ENCODE peak calls at places on chromosomes 12 and 14, in ten cellular contexts. J, L, S, B, R, Q, M, C, T and Z are unnamed samples.
A peak's percentile ranks its signal among the peaks of the same experiment; 100 is the strongest.

GRCh38 chr14:74240794-74241610 is 1.8 kb downstream of the VSX2 start:
- DNase-seq in J (no peak), L (no peak), S (no peak), B (peak; percentile 14), R (no peak), Q (no peak), M (no peak), C (no peak), T (no peak), Z (no peak)

GRCh38 chr12:19198272-19198671 is 68.7 kb downstream of the PLEKHA5 start:
- DNase-seq in J (no peak), L (no peak), S (no peak), B (no peak), R (no peak), Q (no peak), M (no peak), C (no peak), T (no peak), Z (no peak)

GRCh38 chr14:28163897-28164296 is 602.7 kb upstream of the FOXG1 start:
- DNase-seq in J (no peak), L (no peak), S (no peak), B (no peak), R (no peak), Q (no peak), M (peak; percentile 24), C (no peak), T (no peak), Z (no peak)

GRCh38 chr12:713281-713875 is 39.0 kb upstream of the WNK1 start:
- DNase-seq in J (no peak), L (no peak), S (no peak), B (no peak), R (no peak), Q (no peak), M (no peak), C (no peak), T (no peak), Z (no peak)

GRCh38 chr12:53750812-53751335 is 905 bp downstream of the CISTR start:
- DNase-seq in J (no peak), L (peak; percentile 34), S (peak; percentile 74), B (no peak), R (no peak), Q (no peak), M (peak; percentile 55), C (no peak), T (peak; percentile 32), Z (no peak)

GRCh38 chr12:68446896-68447806 is 115.0 kb upstream of the MDM1 start:
- DNase-seq in J (no peak), L (no peak), S (no peak), B (no peak), R (no peak), Q (no peak), M (no peak), C (no peak), T (no peak), Z (no peak)

GRCh38 chr12:32754101-32754500 is 1.6 kb downstream of the YARS2 start:
- DNase-seq in J (no peak), L (no peak), S (no peak), B (peak; percentile 21), R (no peak), Q (no peak), M (no peak), C (no peak), T (no peak), Z (no peak)

GRCh38 chr12:82099216-82099615 is 259.0 kb downstream of the CCDC59 start:
- DNase-seq in J (no peak), L (no peak), S (no peak), B (no peak), R (no peak), Q (no peak), M (no peak), C (no peak), T (no peak), Z (no peak)

GRCh38 chr14:102975662-102976061 is 53.2 kb downstream of the AMN start:
- DNase-seq in J (no peak), L (no peak), S (no peak), B (no peak), R (no peak), Q (no peak), M (no peak), C (no peak), T (no peak), Z (no peak)

GRCh38 chr12:13428538-13429265 is 232.2 kb downstream of the EMP1 start:
- DNase-seq in J (no peak), L (peak; percentile 18), S (no peak), B (no peak), R (no peak), Q (no peak), M (no peak), C (no peak), T (no peak), Z (no peak)

GRCh38 chr12:132393245-132393795 is 63.9 kb upstream of the GALNT9 start:
- DNase-seq in J (no peak), L (no peak), S (peak; percentile 52), B (no peak), R (no peak), Q (no peak), M (no peak), C (no peak), T (no peak), Z (no peak)

GRCh38 chr12:68349083-68349700 is 17.0 kb upstream of the MDM1 start:
- DNase-seq in J (no peak), L (no peak), S (no peak), B (no peak), R (no peak), Q (no peak), M (no peak), C (no peak), T (no peak), Z (no peak)

GRCh38 chr14:105021656-105022275 is 883 bp upstream of the CDCA4 start:
- DNase-seq in J (no peak), L (peak; percentile 54), S (peak; percentile 75), B (no peak), R (no peak), Q (no peak), M (peak; percentile 85), C (peak; percentile 75), T (peak; percentile 37), Z (no peak)

GRCh38 chr12:49057888-49058287 is 2.7 kb downstream of the KMT2D start:
- DNase-seq in J (no peak), L (no peak), S (no peak), B (peak; percentile 40), R (no peak), Q (no peak), M (no peak), C (no peak), T (no peak), Z (no peak)

DNA sequence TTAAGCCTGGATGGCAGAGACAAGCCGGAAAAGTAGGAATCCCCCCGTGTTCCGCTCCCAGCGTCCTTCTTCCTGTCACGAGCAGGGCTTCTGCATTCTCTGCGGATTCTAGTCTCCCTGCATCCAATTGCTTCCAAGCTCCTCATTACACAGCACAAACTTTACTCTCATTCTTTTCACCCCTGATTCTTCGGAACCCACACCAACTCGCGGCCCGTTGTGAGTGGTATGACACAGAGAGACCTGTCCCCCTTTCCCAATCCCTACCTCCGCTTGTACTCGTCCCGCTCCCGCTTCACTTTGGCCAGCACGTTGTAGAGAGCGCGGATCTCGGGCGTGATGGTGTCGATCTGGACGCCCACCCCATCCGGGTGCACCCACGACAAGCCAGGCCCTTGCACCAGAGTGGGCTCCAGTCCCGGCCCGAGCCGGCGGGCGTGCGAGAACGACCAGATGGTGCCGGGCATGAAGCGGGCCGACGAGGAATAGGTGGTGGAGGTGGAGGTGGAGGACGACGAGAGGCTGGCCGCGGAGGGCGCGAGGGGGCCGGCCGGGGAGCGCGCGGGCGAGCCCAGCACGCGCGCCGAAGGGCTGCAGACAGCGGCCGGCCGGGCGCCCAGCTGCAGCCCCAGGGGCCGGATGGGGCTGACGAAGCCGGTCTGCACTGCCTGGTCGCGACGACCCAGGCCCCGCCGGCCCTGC is 701 bp downstream of the IFFO1 start:
- DNase-seq in J (no peak), L (no peak), S (no peak), B (no peak), R (no peak), Q (no peak), M (no peak), C (no peak), T (no peak), Z (no peak)
- H3K4me3 ChIP-seq in J (peak overlapping the region; percentile 96), L (peak overlapping the region; percentile 61), S (peak overlapping the region; percentile 87), B (peak overlapping the region; percentile 67), R (peak overlapping the region; percentile 89), Q (peak overlapping the region; percentile 93), M (peak overlapping the region; percentile 94), C (peak overlapping the region; percentile 87), T (peak overlapping the region; percentile 95), Z (peak overlapping the region; percentile 84)

DNA sequence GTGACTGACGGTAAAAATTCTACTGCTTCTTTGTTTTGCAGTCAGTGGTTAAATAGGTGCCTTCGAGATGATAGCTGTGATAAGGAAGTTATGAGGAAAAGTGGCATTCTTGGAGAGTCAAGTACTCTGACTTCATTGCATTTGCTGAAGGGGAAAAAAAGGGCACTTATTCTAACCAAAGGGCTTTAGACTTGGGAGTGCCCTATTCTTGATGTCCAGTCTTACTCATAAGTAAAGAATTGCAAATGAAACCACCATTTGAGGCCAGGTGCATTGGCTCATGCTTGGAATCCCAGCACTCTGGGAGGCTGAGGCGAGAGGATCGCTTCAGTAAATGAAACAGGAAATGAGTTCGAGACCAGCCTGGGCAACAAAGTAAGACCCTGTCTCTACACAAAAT is 40.3 kb downstream of the BRAP start:
- DNase-seq in J (no peak), L (no peak), S (no peak), B (peak; percentile 27), R (no peak), Q (no peak), M (no peak), C (no peak), T (no peak), Z (no peak)
- TF ChIP-seq CTCF in J (no peak), L (no peak), S (no peak), B (no peak), R (no peak), Q (no peak), M (no peak), C (no peak), T (no peak), Z (no peak)

GRCh38 chr14:71726639-71727085 is 205.6 kb upstream of the RGS6 start:
- DNase-seq in J (no peak), L (peak; percentile 24), S (no peak), B (no peak), R (no peak), Q (no peak), M (no peak), C (no peak), T (no peak), Z (no peak)
- H3K27ac ChIP-seq in J (no peak overlapping the region), L (no peak overlapping the region), S (no peak overlapping the region), B (no peak overlapping the region), R (no peak overlapping the region), Q (peak overlapping the region; percentile 50), M (no peak overlapping the region), C (no peak overlapping the region), T (no peak overlapping the region), Z (no peak overlapping the region)

GRCh38 chr12:92897844-92898243 is 31.3 kb downstream of the EEA1 start:
- DNase-seq in J (no peak), L (no peak), S (no peak), B (no peak), R (no peak), Q (no peak), M (no peak), C (no peak), T (no peak), Z (no peak)

GRCh38 chr12:92905258-92905810 is 23.8 kb downstream of the EEA1 start:
- DNase-seq in J (no peak), L (no peak), S (no peak), B (no peak), R (no peak), Q (no peak), M (no peak), C (no peak), T (no peak), Z (no peak)

GRCh38 chr12:92898755-92899154 is 30.3 kb downstream of the EEA1 start:
- DNase-seq in J (no peak), L (no peak), S (no peak), B (no peak), R (no peak), Q (no peak), M (no peak), C (no peak), T (no peak), Z (no peak)

GRCh38 chr12:92899388-92900001 is 29.6 kb downstream of the EEA1 start:
- DNase-seq in J (no peak), L (peak; percentile 90), S (no peak), B (peak; percentile 87), R (no peak), Q (peak; percentile 88), M (no peak), C (no peak), T (peak; percentile 86), Z (peak; percentile 92)
- H3K4me3 ChIP-seq in J (no peak overlapping the region), L (no peak overlapping the region), S (no peak overlapping the region), B (no peak overlapping the region), R (no peak overlapping the region), Q (peak overlapping the region; percentile 17), M (no peak overlapping the region), C (no peak overlapping the region), T (peak overlapping the region; percentile 48), Z (peak overlapping the region; percentile 26)